ENCODE peak calls at places on chromosomes 12 and 14, in four cellular contexts. B is AML-193, I is KBM-7, H is BJ. M is an unnamed sample.

GRCh38 chr12:28770329-28770728 is 378.7 kb upstream of the FAR2 start:
- DNase-seq in B (no peak), I (no peak), H (no peak), M (peak)

GRCh38 chr12:132014092-132014914 is 64.6 kb downstream of the EP400 start:
- DNase-seq in B (no peak), I (no peak), H (no peak), M (no peak)

GRCh38 chr14:58428011-58428807 is 690 bp downstream of the KIAA0586 start:
- DNase-seq in I (peak), B (peak), H (peak), M (peak)

GRCh38 chr12:27667540-27667939 is 28.7 kb upstream of the REP15 start:
- DNase-seq in I (no peak), B (no peak), H (no peak), M (no peak)

GRCh38 chr14:101363880-101364391 is 197.4 kb upstream of the DIO3 start:
- DNase-seq in I (no peak), B (no peak), H (no peak), M (no peak)

GRCh38 chr12:113996026-113996425 is 29.9 kb upstream of the RBM19 start:
- DNase-seq in H (no peak), B (no peak), I (no peak), M (no peak)

GRCh38 chr14:31788340-31788739 is 227.1 kb downstream of the NUBPL start:
- DNase-seq in I (peak), H (no peak), B (no peak), M (no peak)

GRCh38 chr14:67766035-67766680 is 50.2 kb downstream of the ZFYVE26 start:
- DNase-seq in I (peak), H (no peak), B (peak), M (no peak)

GRCh38 chr14:104429291-104429861 is 150.2 kb upstream of the C14orf180 start:
- DNase-seq in I (no peak), B (no peak), H (no peak), M (no peak)

GRCh38 chr12:21471294-21471693 is 30.1 kb downstream of the RECQL start:
- DNase-seq in H (no peak), B (no peak), I (no peak), M (no peak)

GRCh38 chr14:22213110-22213509 is 375.9 kb downstream of the DAD1 start:
- DNase-seq in I (no peak), H (no peak), B (peak), M (no peak)

GRCh38 chr12:6313326-6313940 is 3.0 kb downstream of the PLEKHG6 start:
- DNase-seq in I (no peak), B (no peak), H (no peak), M (no peak)

GRCh38 chr12:132140918-132141841 is 2.9 kb downstream of the DDX51 start:
- DNase-seq in H (no peak), B (no peak), I (no peak), M (no peak)

GRCh38 chr14:104521816-104522745 is 57.5 kb upstream of the C14orf180 start:
- DNase-seq in I (no peak), H (no peak), B (no peak), M (no peak)

GRCh38 chr14:34301107-34301734 is 160.8 kb downstream of the SPTSSA start:
- DNase-seq in I (peak), H (no peak), B (peak), M (peak)

GRCh38 chr12:96196781-96197180 is 2.6 kb downstream of the ELK3 start:
- DNase-seq in I (no peak), H (no peak), B (no peak), M (no peak)

GRCh38 chr12:117025481-117026151 is 73.6 kb downstream of the TESC start:
- DNase-seq in I (peak), H (no peak), B (peak), M (peak)

GRCh38 chr14:91356218-91356763 is 61.3 kb downstream of the CCDC88C start:
- DNase-seq in I (no peak), H (no peak), B (no peak), M (no peak)

GRCh38 chr12:106065506-106065905 is 73.2 kb downstream of the NUAK1 start:
- DNase-seq in I (no peak), B (no peak), H (no peak), M (no peak)

GRCh38 chr12:24894869-24895268 is 54.0 kb downstream of the BCAT1 start:
- DNase-seq in I (no peak), H (no peak), B (no peak), M (no peak)

GRCh38 chr12:26113194-26113654 is 11.6 kb downstream of the BHLHE41 start:
- DNase-seq in H (no peak), I (no peak), B (peak), M (no peak)